ENCODE peak calls at places on chromosomes 3 and 15, in eight cellular contexts. H is fibroblast of pulmonary artery, A is tibial nerve, C is AG10803, B is psoas muscle, W is transverse colon, G is IMR-90, I is AG09309. V is an unnamed sample.
A peak's percentile ranks its signal among the peaks of the same experiment; 100 is the strongest.

GRCh38 chr3:14431928-14432834 is 29.8 kb downstream of the SLC6A6 start:
- DNase-seq in B (peak; percentile 94), A (peak; percentile 51), G (peak; percentile 85), C (peak; percentile 79), H (peak; percentile 76), I (no peak), W (peak; percentile 93), V (peak; percentile 58)

GRCh38 chr3:61250784-61251173 is 473 bp downstream of the FHIT start:
- DNase-seq in W (peak; percentile 40), I (no peak), G (no peak), H (no peak), C (no peak), B (no peak), A (peak; percentile 48), V (peak; percentile 4)

GRCh38 chr15:62021991-62022600 is 38.2 kb downstream of the VPS13C start:
- DNase-seq in G (no peak), C (no peak), B (no peak), I (no peak), A (no peak), H (peak; percentile 16), W (no peak), V (no peak)

GRCh38 chr3:38003371-38003816 is 12.8 kb downstream of the VILL start:
- DNase-seq in B (peak; percentile 81), I (no peak), G (peak; percentile 33), A (peak; percentile 56), C (peak; percentile 36), H (peak; percentile 52), W (peak; percentile 79), V (peak; percentile 32)

GRCh38 chr3:160564949-160565441 is 376 bp downstream of the KPNA4 start:
- DNase-seq in I (no peak), C (peak; percentile 63), B (peak; percentile 87), G (peak; percentile 51), A (no peak), W (peak; percentile 76), H (peak; percentile 58), V (peak; percentile 47)

GRCh38 chr3:51379746-51380330 is 5.3 kb upstream of the MANF start:
- DNase-seq in H (no peak), G (no peak), I (no peak), C (no peak), A (no peak), B (no peak), W (no peak), V (no peak)

GRCh38 chr15:79492065-79492464 is 59.9 kb downstream of the MINAR1 start:
- DNase-seq in I (no peak), A (no peak), B (no peak), G (no peak), H (no peak), C (no peak), W (no peak), V (no peak)

GRCh38 chr15:88498991-88499390 is 31.5 kb downstream of the MRPS11 start:
- DNase-seq in B (no peak), I (no peak), G (no peak), W (no peak), H (no peak), C (no peak), A (no peak), V (no peak)

GRCh38 chr3:5019411-5020261 is 40.4 kb downstream of the BHLHE40 start:
- DNase-seq in B (no peak), G (no peak), H (no peak), I (no peak), C (no peak), A (no peak), W (peak; percentile 47), V (no peak)

GRCh38 chr3:19146685-19147650 is 1.3 kb upstream of the KCNH8 start:
- DNase-seq in G (peak; percentile 20), I (no peak), B (peak; percentile 72), W (peak; percentile 77), C (peak; percentile 33), H (peak; percentile 44), A (peak; percentile 41), V (peak; percentile 29)

GRCh38 chr15:28098766-28099554 is at the start of gene OCA2:
- DNase-seq in G (peak; percentile 30), I (no peak), B (peak; percentile 77), C (peak; percentile 67), H (peak; percentile 25), A (no peak), W (peak; percentile 43), V (peak; percentile 12)

GRCh38 chr3:112681822-112682325 is 40.9 kb upstream of the CCDC80 start:
- DNase-seq in H (peak; percentile 53), A (no peak), I (no peak), B (no peak), W (no peak), G (peak; percentile 88), C (peak; percentile 71), V (peak; percentile 86)

GRCh38 chr3:50521572-50521971 is 18.1 kb upstream of the CACNA2D2 start:
- DNase-seq in G (no peak), I (no peak), B (no peak), A (no peak), W (no peak), C (no peak), H (no peak), V (no peak)

GRCh38 chr15:40943764-40944365 is 9.4 kb upstream of the CHAC1 start:
- DNase-seq in C (no peak), W (no peak), G (no peak), B (peak; percentile 13), H (no peak), A (no peak), I (no peak), V (no peak)

GRCh38 chr15:40942865-40943264 is 10.4 kb upstream of the CHAC1 start:
- DNase-seq in B (peak; percentile 52), A (no peak), W (no peak), C (no peak), I (no peak), G (no peak), H (no peak), V (no peak)

GRCh38 chr15:40941078-40941527 is 12.0 kb downstream of the DLL4 start:
- DNase-seq in A (no peak), B (no peak), G (no peak), W (no peak), C (no peak), I (no peak), H (no peak), V (no peak)

GRCh38 chr15:40941528-40942336 is 11.5 kb upstream of the CHAC1 start:
- DNase-seq in B (peak; percentile 88), G (peak; percentile 73), H (peak; percentile 67), I (no peak), A (peak; percentile 36), C (peak; percentile 77), W (peak; percentile 85), V (peak; percentile 47)

GRCh38 chr15:40942337-40942854 is 10.9 kb upstream of the CHAC1 start:
- DNase-seq in W (no peak), C (peak; percentile 23), G (no peak), H (no peak), I (no peak), A (no peak), B (no peak), V (peak; percentile 21)
- H3K4me3 ChIP-seq in W (peak overlapping the region; percentile 45), C (peak overlapping the region; percentile 64), G (peak overlapping the region; percentile 30), H (peak overlapping the region; percentile 59), I (peak overlapping the region; percentile 62), A (peak overlapping the region; percentile 53), B (peak overlapping the region; percentile 71), V (peak overlapping the region; percentile 63)

GRCh38 chr3:180911876-180912303 is 580 bp upstream of the FXR1 start:
- DNase-seq in W (no peak), H (no peak), A (no peak), B (no peak), G (no peak), I (no peak), C (no peak), V (no peak)
- TF ChIP-seq CTCF in W (no peak), H (no peak), A (no peak), B (no peak), G (no peak), I (no peak), C (no peak), V (no peak)

GRCh38 chr3:96449803-96450202 is 364.6 kb upstream of the EPHA6 start:
- DNase-seq in W (peak; percentile 7), H (no peak), G (no peak), A (no peak), I (no peak), B (no peak), C (no peak), V (no peak)

GRCh38 chr3:96449341-96449740 is 365.1 kb upstream of the EPHA6 start:
- DNase-seq in B (no peak), C (no peak), A (no peak), I (no peak), W (no peak), G (no peak), H (no peak), V (no peak)
- H3K4me3 ChIP-seq in B (no peak overlapping the region), C (no peak overlapping the region), A (no peak overlapping the region), I (no peak overlapping the region), W (no peak overlapping the region), G (no peak overlapping the region), H (no peak overlapping the region), V (no peak overlapping the region)

GRCh38 chr3:39383190-39383912 is at the start of gene SLC25A38:
- DNase-seq in W (peak; percentile 85), A (peak; percentile 70), I (peak; percentile 43), C (peak; percentile 85), G (peak; percentile 85), H (peak; percentile 89), B (peak; percentile 85), V (peak; percentile 85)

GRCh38 chr3:39384665-39385000 is 1.5 kb downstream of the SLC25A38 start:
- DNase-seq in I (no peak), G (no peak), W (no peak), C (no peak), A (no peak), B (no peak), H (no peak), V (no peak)

GRCh38 chr3:39385456-39386098 is 2.4 kb downstream of the SLC25A38 start:
- DNase-seq in W (no peak), I (no peak), A (no peak), H (no peak), B (no peak), C (no peak), G (no peak), V (no peak)

GRCh38 chr3:39386331-39386730 is 3.2 kb downstream of the SLC25A38 start:
- DNase-seq in W (no peak), I (no peak), G (no peak), C (no peak), H (no peak), A (no peak), B (no peak), V (no peak)

DNA sequence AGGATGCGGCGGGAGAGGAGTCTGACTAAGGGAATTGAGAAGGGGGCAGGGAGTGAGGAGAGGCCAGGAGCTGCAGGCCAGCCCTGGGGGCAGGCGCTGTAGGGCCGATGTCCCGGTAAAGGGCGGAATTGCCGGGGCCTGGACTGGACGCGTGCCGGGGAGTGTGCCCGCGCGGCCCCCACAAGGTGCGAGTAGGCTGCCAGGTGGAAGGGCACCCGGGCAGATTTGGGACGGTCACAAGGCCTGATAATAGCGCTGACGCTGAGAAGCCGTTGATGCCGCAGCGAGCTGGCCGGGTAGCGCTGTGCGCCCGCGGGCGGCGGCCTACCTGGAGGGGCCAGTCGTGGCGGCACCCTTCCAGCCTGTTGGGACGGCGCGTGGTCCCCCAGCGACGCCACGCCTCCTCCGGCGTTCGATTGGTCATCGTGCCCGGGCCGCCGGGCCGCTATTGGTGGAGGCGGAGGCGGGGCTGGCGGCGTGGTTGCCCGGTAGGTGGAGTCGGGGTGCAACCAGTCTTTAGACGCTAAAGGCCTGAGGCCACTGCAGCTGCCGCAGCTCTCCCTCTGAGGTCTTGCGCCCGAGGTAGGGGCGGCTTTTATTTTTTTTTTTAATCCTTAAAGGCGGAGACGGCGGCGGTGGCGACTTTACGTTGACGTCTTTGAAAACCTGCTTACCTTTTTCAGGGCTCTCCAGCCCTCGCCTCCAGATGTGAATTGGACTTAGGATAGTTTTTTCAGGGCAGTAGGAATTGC is 919 bp downstream of the SLC25A38 start:
- DNase-seq in H (peak; percentile 92), I (peak; percentile 63), G (peak; percentile 88), W (peak; percentile 98), B (peak; percentile 98), C (peak; percentile 89), A (peak; percentile 95), V (peak; percentile 86)
- TF ChIP-seq CTCF in H (no peak), I (peak; percentile 10), G (no peak), W (peak; percentile 8), B (no peak), C (peak; percentile 14), A (peak; percentile 18), V (no peak)

V was measured in fibroblast of the aortic adventitia.